ENCODE peak calls at places on chromosomes 7 and 10, in eight cellular contexts. M is brain microvascular endothelial cell, T is psoas muscle, B is fibroblast of lung, P is heart left ventricle, K is tibial nerve, H is fibroblast of the aortic adventitia, Z is BJ. Y is an unnamed sample.
A peak's percentile ranks its signal among the peaks of the same experiment; 100 is the strongest.

GRCh38 chr7:143405671-143406352 is 2.8 kb downstream of the EPHA1 start:
- DNase-seq in T (no peak), B (peak; percentile 45), K (no peak), Z (no peak), P (no peak), H (no peak), M (no peak), Y (no peak)

GRCh38 chr7:22832422-22832821 is 9.8 kb upstream of the TOMM7 start:
- DNase-seq in T (no peak), B (no peak), M (no peak), Z (no peak), H (no peak), K (no peak), P (no peak), Y (no peak)

GRCh38 chr10:76433161-76434005 is 1002.0 kb downstream of the LRMDA start:
- DNase-seq in M (no peak), P (no peak), Z (no peak), B (no peak), T (no peak), K (no peak), H (no peak), Y (no peak)

GRCh38 chr7:51995780-51996179 is 679.2 kb upstream of the COBL start:
- DNase-seq in K (no peak), M (no peak), Z (no peak), H (no peak), P (no peak), T (no peak), B (no peak), Y (no peak)

GRCh38 chr7:45712057-45712689 is 138.0 kb downstream of the ADCY1 start:
- DNase-seq in K (no peak), P (no peak), T (no peak), H (no peak), M (no peak), B (no peak), Z (no peak), Y (no peak)

GRCh38 chr7:132393789-132394261 is 182.4 kb downstream of the PLXNA4 start:
- DNase-seq in Z (no peak), B (peak; percentile 79), T (peak; percentile 72), M (no peak), H (peak; percentile 87), K (peak; percentile 72), P (no peak), Y (no peak)

GRCh38 chr7:37441405-37441797 is 7.3 kb downstream of the ELMO1 start:
- DNase-seq in K (no peak), P (no peak), H (no peak), B (no peak), Z (no peak), T (no peak), M (no peak), Y (no peak)

GRCh38 chr10:91103384-91104184 is 116.9 kb upstream of the PCGF5 start:
- DNase-seq in Z (no peak), H (no peak), B (no peak), T (no peak), K (no peak), M (no peak), P (no peak), Y (no peak)

GRCh38 chr7:23067271-23067670 is 38.3 kb upstream of the KLHL7 start:
- DNase-seq in T (no peak), P (no peak), H (peak; percentile 78), Z (no peak), K (no peak), M (no peak), B (peak; percentile 52), Y (no peak)

GRCh38 chr7:100021297-100021696 is 5.9 kb downstream of the ZKSCAN1 start:
- DNase-seq in H (no peak), B (no peak), T (no peak), Z (no peak), P (no peak), M (no peak), K (no peak), Y (no peak)

GRCh38 chr7:87645446-87645845 is 17.2 kb downstream of the RUNDC3B start:
- DNase-seq in K (no peak), P (no peak), M (no peak), B (no peak), Z (no peak), H (no peak), T (no peak), Y (no peak)

GRCh38 chr7:5508698-5509097 is 85.1 kb upstream of the TNRC18 start:
- DNase-seq in P (no peak), M (no peak), B (no peak), Z (no peak), H (peak; percentile 44), T (no peak), K (no peak), Y (no peak)

GRCh38 chr7:96285579-96285978 is 36.3 kb downstream of the SLC25A13 start:
- DNase-seq in T (no peak), Z (no peak), H (no peak), M (no peak), B (no peak), P (no peak), K (no peak), Y (no peak)

GRCh38 chr7:68217426-68217825 is 1220.8 kb downstream of the TYW1 start:
- DNase-seq in M (no peak), K (no peak), Z (no peak), H (no peak), B (no peak), T (no peak), P (no peak), Y (no peak)

GRCh38 chr10:106571216-106571954 is 593.1 kb downstream of the SORCS1 start:
- DNase-seq in T (no peak), B (peak; percentile 62), Z (no peak), H (peak; percentile 52), P (no peak), K (peak; percentile 13), M (peak; percentile 11), Y (no peak)

GRCh38 chr7:80330434-80330833 is 181.4 kb downstream of the GNAT3 start:
- DNase-seq in M (no peak), B (peak; percentile 72), K (no peak), T (no peak), P (no peak), H (peak; percentile 80), Z (peak; percentile 81), Y (no peak)

GRCh38 chr10:22320591-22321155 is at the start of gene BMI1:
- DNase-seq in B (peak; percentile 85), P (peak; percentile 86), M (peak; percentile 50), K (peak; percentile 76), T (peak; percentile 91), Z (no peak), H (peak; percentile 74), Y (no peak)

GRCh38 chr7:98754041-98754479 is 115.8 kb downstream of the TMEM130 start:
- DNase-seq in B (no peak), T (no peak), P (no peak), H (no peak), Z (no peak), M (no peak), K (no peak), Y (no peak)

GRCh38 chr7:133936074-133936473 is 191.1 kb upstream of the LRGUK start:
- DNase-seq in T (no peak), H (peak; percentile 67), Z (no peak), M (peak; percentile 26), B (peak; percentile 34), K (no peak), P (no peak), Y (no peak)
- TF ChIP-seq CTCF in T (no peak), H (no peak), Z (no peak), M (no peak), B (no peak), K (no peak), P (no peak), Y (no peak)

GRCh38 chr7:28885771-28886170 is 72.4 kb downstream of the TRIL start:
- DNase-seq in B (no peak), H (no peak), K (no peak), Z (no peak), P (no peak), M (no peak), T (no peak), Y (no peak)
- TF ChIP-seq CTCF in B (no peak), H (no peak), K (no peak), Z (no peak), P (no peak), M (no peak), T (no peak), Y (no peak)

GRCh38 chr10:32187686-32188085 is 131.5 kb upstream of the KIF5B start:
- DNase-seq in T (no peak), H (no peak), B (no peak), M (no peak), K (no peak), Z (no peak), P (no peak), Y (no peak)

GRCh38 chr10:32190890-32191491 is 134.8 kb upstream of the KIF5B start:
- DNase-seq in Z (no peak), H (peak; percentile 70), P (no peak), K (peak; percentile 38), T (no peak), B (peak; percentile 57), M (no peak), Y (no peak)

DNA sequence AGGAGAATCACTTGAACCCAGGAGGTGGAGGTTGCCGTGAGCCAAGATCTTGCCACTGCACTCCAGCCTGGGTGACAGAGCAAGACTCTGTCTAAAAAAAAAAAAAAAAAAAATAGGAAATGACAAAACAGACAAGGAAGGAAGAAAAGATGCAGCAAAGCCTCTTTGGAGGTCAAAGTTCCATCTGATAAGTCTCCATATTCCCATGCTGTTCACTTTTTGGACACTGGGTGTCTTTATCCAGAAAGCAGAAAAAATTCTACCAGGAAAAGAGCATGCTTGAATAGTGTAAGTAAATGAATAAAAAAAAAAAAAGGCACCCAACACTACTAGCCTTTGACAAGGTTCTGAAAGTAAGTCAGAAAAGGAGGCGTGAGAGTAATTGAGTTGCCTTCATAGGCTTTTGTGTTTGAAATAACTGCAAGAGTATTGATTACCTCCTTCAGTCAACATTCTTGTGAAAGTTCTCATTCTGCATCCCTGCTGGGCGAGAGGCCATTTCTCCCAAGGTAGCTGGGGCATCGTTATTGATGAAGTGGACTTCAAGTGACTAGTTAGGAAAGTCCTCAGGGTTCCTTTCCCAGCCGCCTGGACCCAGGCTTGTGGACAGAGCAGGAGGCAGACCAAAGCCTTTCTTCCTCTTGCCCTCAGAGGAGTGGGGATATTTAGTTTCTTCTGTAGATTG is 133.3 kb upstream of the KIF5B start:
- DNase-seq in T (no peak), M (no peak), P (no peak), H (peak; percentile 26), Z (no peak), B (peak; percentile 42), K (no peak), Y (no peak)
- TF ChIP-seq CTCF in T (no peak), M (no peak), P (no peak), H (peak; percentile 43), Z (peak; percentile 32), B (peak; percentile 23), K (no peak), Y (peak; percentile 49)

DNA sequence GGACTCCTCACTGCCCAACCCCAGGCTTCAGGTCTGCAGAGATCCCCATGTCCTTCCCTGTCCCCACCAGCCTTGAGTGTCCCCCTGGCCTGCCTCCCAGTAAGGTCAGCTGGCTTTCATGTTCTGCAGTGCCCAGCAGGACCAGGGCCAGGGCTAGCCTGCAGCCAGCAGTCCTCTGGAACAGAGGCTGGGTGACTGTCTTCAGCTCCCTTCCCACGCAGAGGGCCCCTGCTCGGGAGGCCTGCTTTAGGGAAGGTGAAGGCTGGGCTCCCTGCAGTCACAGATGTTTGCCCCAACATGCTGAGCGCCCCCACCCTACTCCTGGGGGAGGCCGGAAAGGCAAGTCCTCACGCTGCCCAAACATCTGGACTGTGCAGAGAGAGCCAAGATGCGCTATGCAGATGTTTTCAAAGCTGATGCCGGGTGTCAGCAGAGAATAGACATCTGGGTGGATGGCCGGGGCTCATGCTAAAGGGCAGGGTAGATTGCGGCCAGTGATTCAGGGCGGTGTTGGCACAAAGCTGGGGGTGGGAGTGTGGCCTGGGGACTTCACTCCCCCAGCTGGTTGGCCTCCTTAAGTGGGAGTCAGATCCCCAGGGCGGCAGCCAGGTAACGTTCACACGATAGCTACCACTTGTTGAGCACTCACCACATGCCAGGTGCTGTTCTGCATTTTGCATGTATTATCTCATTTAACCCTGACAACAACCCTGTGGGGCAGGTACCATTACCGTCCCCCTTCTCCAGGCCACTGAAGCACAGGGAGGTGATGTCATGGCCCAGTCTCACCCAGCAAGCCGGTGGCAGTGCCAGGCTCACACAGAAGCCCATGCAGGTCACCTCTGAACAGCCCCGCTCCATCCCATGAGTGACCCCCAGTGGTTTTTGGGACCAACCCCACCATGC is 71.2 kb upstream of the COL13A1 start:
- DNase-seq in P (peak; percentile 80), T (peak; percentile 74), Z (no peak), K (no peak), M (no peak), H (peak; percentile 54), B (peak; percentile 96), Y (peak; percentile 85)
- TF ChIP-seq CTCF in P (no peak), T (no peak), Z (no peak), K (no peak), M (no peak), H (no peak), B (no peak), Y (no peak)

Y was measured in chondrocyte.